ENCODE peak calls at places on chromosomes 1 and 21, in four cellular contexts. W, A, E and B are unnamed samples.

GRCh38 chr1:46406881-46407608 is 12.9 kb downstream of the FAAH start:
- DNase-seq in E (no peak), A (no peak), W (no peak), B (no peak)

GRCh38 chr1:224497714-224498573 is 63.3 kb upstream of the WDR26 start:
- DNase-seq in W (no peak), E (no peak), A (no peak), B (no peak)

GRCh38 chr1:31354266-31354665 is 18.6 kb downstream of the FABP3 start:
- DNase-seq in W (no peak), A (no peak), E (no peak), B (no peak)

GRCh38 chr1:215083408-215083961 is 948 bp downstream of the KCNK2 start:
- DNase-seq in A (no peak), W (no peak), E (peak; percentile 44), B (peak; percentile 85)

GRCh38 chr1:172938676-172939075 is 112.1 kb downstream of the TNFSF18 start:
- DNase-seq in W (no peak), E (no peak), A (no peak), B (no peak)

GRCh38 chr1:161956097-161956496 is 67.6 kb downstream of the OLFML2B start:
- DNase-seq in A (no peak), E (no peak), W (peak; percentile 30), B (no peak)

GRCh38 chr1:109116286-109116685 is 2.4 kb downstream of the ELAPOR1 start:
- DNase-seq in A (no peak), W (no peak), E (no peak), B (no peak)

GRCh38 chr1:3573499-3573898 is 37.8 kb downstream of the MEGF6 start:
- DNase-seq in W (no peak), A (no peak), E (no peak), B (no peak)

GRCh38 chr1:35573198-35573775 is at the start of gene TFAP2E:
- DNase-seq in A (no peak), W (no peak), E (peak; percentile 25), B (peak; percentile 89)

GRCh38 chr1:156245451-156246232 is 2.2 kb downstream of the PAQR6 start:
- DNase-seq in E (no peak), A (no peak), W (no peak), B (no peak)

GRCh38 chr1:58936973-58937372 is 153.1 kb upstream of the JUN start:
- DNase-seq in E (no peak), A (no peak), W (no peak), B (no peak)

GRCh38 chr21:39119696-39120290 is 63.5 kb downstream of the PSMG1 start:
- DNase-seq in A (no peak), E (no peak), W (no peak), B (peak; percentile 36)

GRCh38 chr1:108801101-108801500 is 54.6 kb downstream of the STXBP3 start:
- DNase-seq in E (no peak), W (no peak), A (no peak), B (no peak)

GRCh38 chr1:116558140-116558549 is 12.7 kb downstream of the CD58 start:
- DNase-seq in W (no peak), A (no peak), E (no peak), B (no peak)

GRCh38 chr1:170660874-170661645 is 2.9 kb upstream of the PRRX1 start:
- DNase-seq in A (no peak), E (no peak), W (peak; percentile 50), B (no peak)

GRCh38 chr1:2091611-2092604 is 41.7 kb downstream of the PRKCZ start:
- DNase-seq in A (peak; percentile 40), E (peak; percentile 38), W (no peak), B (no peak)

DNA sequence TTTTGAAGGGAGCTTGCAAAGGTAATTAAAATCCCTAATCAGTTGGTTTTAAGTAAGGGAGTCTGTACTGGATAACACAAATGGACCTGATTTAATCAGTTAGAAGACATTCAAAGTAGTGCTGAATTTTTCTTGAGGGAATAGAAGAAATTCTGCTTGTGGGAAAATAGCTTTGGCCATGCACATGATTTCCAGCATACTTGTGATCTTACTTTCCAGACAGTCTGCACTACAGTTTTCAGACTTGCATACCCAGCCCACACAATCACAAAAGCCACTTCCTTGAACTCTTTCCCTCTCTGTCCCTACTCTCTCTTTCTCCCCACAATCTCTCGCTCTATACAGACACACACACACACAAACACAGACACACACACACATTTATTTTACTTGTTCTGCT is 852.1 kb downstream of the PLA2G4A start:
- DNase-seq in W (no peak), E (no peak), A (no peak), B (no peak)
- TF ChIP-seq CTCF in W (no peak), E (no peak), A (no peak), B (no peak)

GRCh38 chr1:27235827-27236226 is 1.4 kb downstream of the WDTC1 start:
- DNase-seq in A (no peak), W (no peak), E (no peak), B (no peak)

GRCh38 chr1:27233677-27234053 is 767 bp upstream of the WDTC1 start:
- DNase-seq in E (peak; percentile 5), A (no peak), W (peak; percentile 24), B (no peak)

GRCh38 chr1:27238032-27238431 is 3.6 kb downstream of the WDTC1 start:
- DNase-seq in A (no peak), W (no peak), E (no peak), B (no peak)

GRCh38 chr1:27237112-27237511 is 2.7 kb downstream of the WDTC1 start:
- DNase-seq in A (no peak), W (no peak), E (no peak), B (no peak)

DNA sequence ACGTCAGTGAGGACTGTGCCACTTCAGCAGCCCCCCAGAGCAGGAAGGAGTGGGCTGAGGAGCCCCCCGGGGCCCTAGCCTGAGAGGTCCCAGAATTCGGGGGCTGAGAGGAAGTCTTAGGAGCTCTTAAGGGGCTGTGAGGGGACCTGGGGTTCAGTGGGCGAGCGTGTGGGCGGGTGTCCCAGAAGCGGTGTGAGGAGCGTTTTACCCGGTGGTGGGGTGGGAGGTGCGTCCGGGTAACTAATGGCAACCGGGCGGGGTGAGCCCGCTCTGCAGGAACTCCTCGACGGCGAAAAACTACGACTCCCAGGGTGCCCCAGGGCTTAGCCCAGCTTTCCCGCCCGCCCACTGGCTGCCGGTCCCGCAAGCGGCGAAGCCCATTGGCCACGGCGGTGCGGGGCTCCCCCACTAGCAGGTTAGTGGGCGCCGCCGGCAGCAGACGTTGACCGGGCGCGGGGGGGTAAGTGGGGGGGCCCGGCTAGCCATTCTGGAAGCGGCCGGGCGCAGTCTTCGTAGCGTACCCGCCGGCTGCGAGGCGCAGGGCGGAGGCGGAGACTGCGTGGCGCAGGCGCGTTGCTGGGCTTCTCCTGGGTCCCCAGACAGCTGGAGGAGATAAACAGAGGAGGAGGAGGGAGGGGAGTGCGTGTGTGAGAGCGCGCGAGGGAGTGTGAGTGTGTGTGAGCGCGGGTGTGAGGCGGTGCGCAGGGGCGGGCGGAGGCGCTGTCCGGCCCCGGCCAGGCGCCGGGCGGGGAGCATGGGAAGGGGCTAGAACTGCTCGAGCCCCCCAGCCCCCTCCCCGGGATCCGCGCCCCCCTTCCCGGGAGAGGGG is at the start of gene WDTC1:
- DNase-seq in A (peak; percentile 98), E (peak; percentile 92), W (peak; percentile 97), B (peak; percentile 99)
- TF ChIP-seq POLR2A in A (peak; percentile 91), E (no peak), W (peak; percentile 78), B (no peak)

GRCh38 chr1:28249879-28250295 is 9.4 kb upstream of the SESN2 start:
- DNase-seq in E (no peak), W (no peak), A (no peak), B (no peak)

GRCh38 chr1:28246427-28246832 is 10.5 kb downstream of the ATP5IF1 start:
- DNase-seq in A (no peak), E (no peak), W (no peak), B (no peak)

GRCh38 chr1:28249013-28249870 is 10.1 kb upstream of the SESN2 start:
- DNase-seq in A (peak; percentile 71), W (no peak), E (no peak), B (no peak)

GRCh38 chr1:28247603-28248272 is 11.6 kb upstream of the SESN2 start:
- DNase-seq in A (no peak), W (no peak), E (no peak), B (no peak)

DNA sequence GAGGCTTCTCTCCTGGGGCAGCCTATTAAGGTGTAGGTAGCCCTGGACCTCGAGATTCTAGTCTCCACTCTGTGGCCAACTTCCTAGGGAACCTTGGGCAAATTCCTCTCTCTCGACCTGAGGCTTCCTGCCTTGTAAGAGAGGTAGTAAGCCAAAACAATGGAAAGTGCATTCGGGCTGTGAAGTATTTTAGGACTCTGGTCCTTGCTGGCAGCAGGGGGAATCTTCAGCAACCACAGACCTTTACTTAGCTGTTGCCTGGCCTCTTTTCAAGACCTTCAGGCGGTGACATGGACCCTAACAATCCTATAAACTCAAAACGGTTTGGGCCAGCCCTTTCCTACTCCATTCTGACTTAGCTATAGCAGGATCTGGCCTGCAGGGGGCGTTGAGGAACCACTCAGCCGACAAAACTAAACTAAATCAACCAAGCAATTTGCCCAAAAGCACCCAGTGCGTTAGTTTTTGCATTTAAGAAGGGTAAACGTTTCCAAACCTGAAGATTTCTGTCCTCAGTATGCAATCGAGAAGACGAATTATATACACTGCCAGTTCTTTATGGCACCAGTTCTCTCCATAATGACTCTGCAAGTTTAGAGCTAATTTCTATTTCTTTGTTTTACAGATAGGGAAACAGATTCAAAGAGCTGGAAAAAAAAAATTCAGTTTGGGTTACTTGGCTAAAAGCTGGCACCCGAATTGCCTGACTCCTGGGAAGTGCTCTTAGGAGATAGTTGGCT is 10.9 kb upstream of the SESN2 start:
- DNase-seq in W (peak; percentile 85), A (peak; percentile 83), E (peak; percentile 95), B (peak; percentile 81)
- H3K4me3 ChIP-seq in W (no peak overlapping the region), A (peak overlapping the region; percentile 23), E (no peak overlapping the region), B (no peak overlapping the region)

GRCh38 chr1:48680411-48681035 is 96.2 kb downstream of the BEND5 start:
- DNase-seq in A (no peak), W (no peak), E (no peak), B (no peak)
- TF ChIP-seq CTCF in A (no peak), W (no peak), E (no peak), B (no peak)

GRCh38 chr1:150557813-150558212 is 8.6 kb downstream of the ADAMTSL4 start:
- DNase-seq in E (no peak), A (no peak), W (no peak), B (no peak)

GRCh38 chr1:150558328-150558727 is 9.1 kb downstream of the ADAMTSL4 start:
- DNase-seq in W (peak; percentile 21), A (no peak), E (no peak), B (no peak)

GRCh38 chr1:150559627-150560010 is 10.4 kb downstream of the ADAMTSL4 start:
- DNase-seq in W (peak; percentile 42), A (no peak), E (no peak), B (no peak)

GRCh38 chr1:150560011-150560438 is 10.8 kb downstream of the ADAMTSL4 start:
- DNase-seq in E (peak; percentile 85), W (peak; percentile 81), A (peak; percentile 77), B (peak; percentile 82)

GRCh38 chr1:150558761-150559626 is 9.8 kb downstream of the ADAMTSL4 start:
- DNase-seq in E (no peak), W (peak; percentile 70), A (peak; percentile 71), B (no peak)
- TF ChIP-seq POLR2A in E (no peak), W (no peak), A (no peak), B (no peak)